ENCODE peak calls at places on chromosomes 3 and 15, in seven cellular contexts. One of them, this sample, is unnamed.

GRCh38 chr3:169227911-169228310 is 435.6 kb downstream of the MECOM start:
- DNase-seq in H9: no peak
- DNase-seq in BJ: no peak
- DNase-seq in psoas muscle: no peak
- DNase-seq in nephron progenitor cell: no peak
- DNase-seq in left ventricle myocardium inferior: no peak
- DNase-seq in PC-9: no peak
- DNase-seq in this sample: no peak

GRCh38 chr3:190064112-190064511 is 56.6 kb downstream of the P3H2 start:
- DNase-seq in H9: no peak
- DNase-seq in BJ: peak
- DNase-seq in psoas muscle: no peak
- DNase-seq in nephron progenitor cell: no peak
- DNase-seq in left ventricle myocardium inferior: no peak
- DNase-seq in PC-9: peak
- DNase-seq in this sample: no peak

GRCh38 chr15:93043621-93044300 is 45.2 kb downstream of the RGMA start:
- DNase-seq in H9: no peak
- DNase-seq in BJ: no peak
- DNase-seq in psoas muscle: peak
- DNase-seq in nephron progenitor cell: no peak
- DNase-seq in left ventricle myocardium inferior: no peak
- DNase-seq in PC-9: no peak
- DNase-seq in this sample: no peak

GRCh38 chr3:122789585-122790273 is 3.9 kb downstream of the HSPBAP1 start:
- DNase-seq in H9: no peak
- DNase-seq in BJ: no peak
- DNase-seq in psoas muscle: no peak
- DNase-seq in nephron progenitor cell: no peak
- DNase-seq in left ventricle myocardium inferior: no peak
- DNase-seq in PC-9: no peak
- DNase-seq in this sample: no peak

GRCh38 chr15:57301307-57301706 is 75.0 kb upstream of the CGNL1 start:
- DNase-seq in H9: no peak
- DNase-seq in BJ: no peak
- DNase-seq in psoas muscle: no peak
- DNase-seq in nephron progenitor cell: no peak
- DNase-seq in left ventricle myocardium inferior: no peak
- DNase-seq in PC-9: no peak
- DNase-seq in this sample: no peak

GRCh38 chr3:45659661-45660566 is 29.3 kb upstream of the SACM1L start:
- DNase-seq in H9: peak
- DNase-seq in BJ: no peak
- DNase-seq in psoas muscle: peak
- DNase-seq in nephron progenitor cell: peak
- DNase-seq in left ventricle myocardium inferior: peak
- DNase-seq in PC-9: peak
- DNase-seq in this sample: peak

GRCh38 chr3:146269271-146269670 is 18.4 kb upstream of the PLSCR4 start:
- DNase-seq in H9: no peak
- DNase-seq in BJ: no peak
- DNase-seq in psoas muscle: no peak
- DNase-seq in nephron progenitor cell: no peak
- DNase-seq in left ventricle myocardium inferior: no peak
- DNase-seq in PC-9: no peak
- DNase-seq in this sample: no peak

GRCh38 chr3:88626426-88627120 is 476.8 kb downstream of the C3orf38 start:
- DNase-seq in H9: no peak
- DNase-seq in BJ: no peak
- DNase-seq in psoas muscle: no peak
- DNase-seq in nephron progenitor cell: no peak
- DNase-seq in left ventricle myocardium inferior: no peak
- DNase-seq in PC-9: no peak
- DNase-seq in this sample: no peak

GRCh38 chr3:133750201-133750748 is 4.1 kb downstream of the TF start:
- DNase-seq in H9: no peak
- DNase-seq in BJ: no peak
- DNase-seq in psoas muscle: no peak
- DNase-seq in nephron progenitor cell: no peak
- DNase-seq in left ventricle myocardium inferior: no peak
- DNase-seq in PC-9: no peak
- DNase-seq in this sample: no peak

GRCh38 chr3:160454995-160455394 is 5.4 kb upstream of the TRIM59 start:
- DNase-seq in H9: no peak
- DNase-seq in BJ: no peak
- DNase-seq in psoas muscle: no peak
- DNase-seq in nephron progenitor cell: no peak
- DNase-seq in left ventricle myocardium inferior: no peak
- DNase-seq in PC-9: no peak
- DNase-seq in this sample: no peak

GRCh38 chr3:107110596-107111305 is 266.5 kb upstream of the CCDC54 start:
- DNase-seq in H9: no peak
- DNase-seq in BJ: no peak
- DNase-seq in psoas muscle: no peak
- DNase-seq in nephron progenitor cell: no peak
- DNase-seq in left ventricle myocardium inferior: no peak
- DNase-seq in PC-9: no peak
- DNase-seq in this sample: no peak

GRCh38 chr15:58666957-58667356 is 82.5 kb downstream of the ADAM10 start:
- DNase-seq in H9: no peak
- DNase-seq in BJ: no peak
- DNase-seq in psoas muscle: no peak
- DNase-seq in nephron progenitor cell: no peak
- DNase-seq in left ventricle myocardium inferior: no peak
- DNase-seq in PC-9: no peak
- DNase-seq in this sample: no peak

GRCh38 chr15:85709250-85709649 is 85.5 kb downstream of the KLHL25 start:
- DNase-seq in H9: no peak
- DNase-seq in BJ: no peak
- DNase-seq in psoas muscle: no peak
- DNase-seq in nephron progenitor cell: no peak
- DNase-seq in left ventricle myocardium inferior: no peak
- DNase-seq in PC-9: no peak
- DNase-seq in this sample: no peak

GRCh38 chr3:139202226-139202958 is 141.4 kb upstream of the MRPS22 start:
- DNase-seq in H9: peak
- DNase-seq in BJ: no peak
- DNase-seq in psoas muscle: no peak
- DNase-seq in nephron progenitor cell: peak
- DNase-seq in left ventricle myocardium inferior: no peak
- DNase-seq in PC-9: peak
- DNase-seq in this sample: peak

GRCh38 chr3:197224034-197224444 is 74.4 kb downstream of the DLG1 start:
- DNase-seq in H9: no peak
- DNase-seq in BJ: no peak
- DNase-seq in psoas muscle: no peak
- DNase-seq in nephron progenitor cell: no peak
- DNase-seq in left ventricle myocardium inferior: no peak
- DNase-seq in PC-9: peak
- DNase-seq in this sample: no peak

DNA sequence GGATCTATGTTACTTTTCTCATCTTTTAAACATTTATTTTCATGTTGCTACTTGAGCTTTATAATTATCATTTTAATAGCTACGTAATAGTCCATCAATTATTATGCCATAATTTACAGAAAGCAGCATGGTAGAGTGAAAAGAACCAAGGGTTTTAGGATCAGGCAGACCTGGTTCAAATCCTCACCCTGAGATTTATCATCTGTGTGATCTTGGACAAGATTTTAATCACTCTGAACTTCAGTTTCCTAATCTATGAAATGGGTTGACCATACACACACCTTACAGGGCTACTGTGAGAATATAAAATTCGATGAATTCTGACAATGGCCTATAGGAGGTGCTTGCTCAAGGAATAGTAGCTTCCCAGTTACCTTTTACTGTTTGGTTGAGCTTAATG is 27.1 kb downstream of the BOC start:
- DNase-seq in H9: no peak
- DNase-seq in BJ: no peak
- DNase-seq in psoas muscle: no peak
- DNase-seq in nephron progenitor cell: no peak
- DNase-seq in left ventricle myocardium inferior: no peak
- DNase-seq in PC-9: no peak
- DNase-seq in this sample: no peak
- TF ChIP-seq CTCF in H9: peak
- TF ChIP-seq CTCF in BJ: no peak
- TF ChIP-seq CTCF in psoas muscle: no peak
- TF ChIP-seq CTCF in nephron progenitor cell: no peak
- TF ChIP-seq CTCF in left ventricle myocardium inferior: no peak
- TF ChIP-seq CTCF in PC-9: no peak
- TF ChIP-seq CTCF in this sample: no peak

GRCh38 chr3:153688541-153689120 is 432.6 kb upstream of the ARHGEF26 start:
- DNase-seq in H9: no peak
- DNase-seq in BJ: no peak
- DNase-seq in psoas muscle: no peak
- DNase-seq in nephron progenitor cell: no peak
- DNase-seq in left ventricle myocardium inferior: no peak
- DNase-seq in PC-9: no peak
- DNase-seq in this sample: no peak
- TF ChIP-seq CTCF in H9: no peak
- TF ChIP-seq CTCF in BJ: no peak
- TF ChIP-seq CTCF in psoas muscle: no peak
- TF ChIP-seq CTCF in nephron progenitor cell: no peak
- TF ChIP-seq CTCF in left ventricle myocardium inferior: no peak
- TF ChIP-seq CTCF in PC-9: no peak
- TF ChIP-seq CTCF in this sample: no peak

GRCh38 chr3:143597774-143598652 is 250.3 kb downstream of the SLC9A9 start:
- DNase-seq in H9: no peak
- DNase-seq in BJ: no peak
- DNase-seq in psoas muscle: no peak
- DNase-seq in nephron progenitor cell: no peak
- DNase-seq in left ventricle myocardium inferior: no peak
- DNase-seq in PC-9: no peak
- DNase-seq in this sample: no peak

GRCh38 chr3:143595456-143596077 is 252.7 kb downstream of the SLC9A9 start:
- DNase-seq in H9: no peak
- DNase-seq in BJ: no peak
- DNase-seq in psoas muscle: no peak
- DNase-seq in nephron progenitor cell: no peak
- DNase-seq in left ventricle myocardium inferior: no peak
- DNase-seq in PC-9: no peak
- DNase-seq in this sample: no peak

GRCh38 chr3:143594217-143594616 is 254.1 kb downstream of the SLC9A9 start:
- DNase-seq in H9: no peak
- DNase-seq in BJ: no peak
- DNase-seq in psoas muscle: no peak
- DNase-seq in nephron progenitor cell: no peak
- DNase-seq in left ventricle myocardium inferior: no peak
- DNase-seq in PC-9: no peak
- DNase-seq in this sample: no peak

GRCh38 chr3:143600762-143601161 is 247.5 kb downstream of the SLC9A9 start:
- DNase-seq in H9: no peak
- DNase-seq in BJ: no peak
- DNase-seq in psoas muscle: no peak
- DNase-seq in nephron progenitor cell: no peak
- DNase-seq in left ventricle myocardium inferior: no peak
- DNase-seq in PC-9: no peak
- DNase-seq in this sample: no peak

GRCh38 chr3:143596957-143597642 is 251.2 kb downstream of the SLC9A9 start:
- DNase-seq in H9: peak
- DNase-seq in BJ: no peak
- DNase-seq in psoas muscle: no peak
- DNase-seq in nephron progenitor cell: peak
- DNase-seq in left ventricle myocardium inferior: no peak
- DNase-seq in PC-9: no peak
- DNase-seq in this sample: no peak
- TF ChIP-seq CTCF in H9: peak
- TF ChIP-seq CTCF in BJ: no peak
- TF ChIP-seq CTCF in psoas muscle: no peak
- TF ChIP-seq CTCF in nephron progenitor cell: no peak
- TF ChIP-seq CTCF in left ventricle myocardium inferior: no peak
- TF ChIP-seq CTCF in PC-9: no peak
- TF ChIP-seq CTCF in this sample: no peak

GRCh38 chr3:195544634-195545033 is 1.5 kb upstream of the PPP1R2 start:
- DNase-seq in H9: no peak
- DNase-seq in BJ: no peak
- DNase-seq in psoas muscle: peak
- DNase-seq in nephron progenitor cell: no peak
- DNase-seq in left ventricle myocardium inferior: peak
- DNase-seq in PC-9: no peak
- DNase-seq in this sample: no peak

GRCh38 chr3:195542691-195543641 is at the start of gene PPP1R2:
- DNase-seq in H9: peak
- DNase-seq in BJ: peak
- DNase-seq in psoas muscle: peak
- DNase-seq in nephron progenitor cell: peak
- DNase-seq in left ventricle myocardium inferior: peak
- DNase-seq in PC-9: peak
- DNase-seq in this sample: peak

GRCh38 chr3:195542261-195542660 is 864 bp downstream of the PPP1R2 start:
- DNase-seq in H9: no peak
- DNase-seq in BJ: no peak
- DNase-seq in psoas muscle: no peak
- DNase-seq in nephron progenitor cell: no peak
- DNase-seq in left ventricle myocardium inferior: no peak
- DNase-seq in PC-9: no peak
- DNase-seq in this sample: no peak

GRCh38 chr3:195546130-195546560 is 3.0 kb upstream of the PPP1R2 start:
- DNase-seq in H9: no peak
- DNase-seq in BJ: peak
- DNase-seq in psoas muscle: peak
- DNase-seq in nephron progenitor cell: no peak
- DNase-seq in left ventricle myocardium inferior: no peak
- DNase-seq in PC-9: peak
- DNase-seq in this sample: peak

GRCh38 chr3:195543642-195544536 is 764 bp upstream of the PPP1R2 start:
- DNase-seq in H9: peak
- DNase-seq in BJ: no peak
- DNase-seq in psoas muscle: no peak
- DNase-seq in nephron progenitor cell: peak
- DNase-seq in left ventricle myocardium inferior: no peak
- DNase-seq in PC-9: no peak
- DNase-seq in this sample: no peak
- TF ChIP-seq CTCF in H9: no peak
- TF ChIP-seq CTCF in BJ: no peak
- TF ChIP-seq CTCF in psoas muscle: no peak
- TF ChIP-seq CTCF in nephron progenitor cell: no peak
- TF ChIP-seq CTCF in left ventricle myocardium inferior: no peak
- TF ChIP-seq CTCF in PC-9: no peak
- TF ChIP-seq CTCF in this sample: no peak

GRCh38 chr15:28935316-28935715 is 49.5 kb downstream of the APBA2 start:
- DNase-seq in H9: peak
- DNase-seq in BJ: no peak
- DNase-seq in psoas muscle: no peak
- DNase-seq in nephron progenitor cell: peak
- DNase-seq in left ventricle myocardium inferior: no peak
- DNase-seq in PC-9: no peak
- DNase-seq in this sample: peak
- TF ChIP-seq CTCF in H9: peak
- TF ChIP-seq CTCF in BJ: peak
- TF ChIP-seq CTCF in psoas muscle: no peak
- TF ChIP-seq CTCF in nephron progenitor cell: peak
- TF ChIP-seq CTCF in left ventricle myocardium inferior: peak
- TF ChIP-seq CTCF in PC-9: no peak
- TF ChIP-seq CTCF in this sample: peak

GRCh38 chr15:38564557-38565286 is at the start of gene RASGRP1:
- DNase-seq in H9: peak
- DNase-seq in BJ: no peak
- DNase-seq in psoas muscle: peak
- DNase-seq in nephron progenitor cell: peak
- DNase-seq in left ventricle myocardium inferior: peak
- DNase-seq in PC-9: peak
- DNase-seq in this sample: peak
- TF ChIP-seq CTCF in H9: no peak
- TF ChIP-seq CTCF in BJ: peak
- TF ChIP-seq CTCF in psoas muscle: peak
- TF ChIP-seq CTCF in nephron progenitor cell: no peak
- TF ChIP-seq CTCF in left ventricle myocardium inferior: no peak
- TF ChIP-seq CTCF in PC-9: no peak
- TF ChIP-seq CTCF in this sample: no peak

This sample was measured in activated CD8-positive, alpha-beta T cell treated with anti-CD3 and anti-CD28 coated beads for 36 hours.